ENCODE peak calls at places on chromosomes 12 and 14, in six cellular contexts. F is neural progenitor cell, V is fibroblast of villous mesenchyme, P is bronchial epithelial cell, R is kidney epithelial cell, X is right atrium auricular region. D is an unnamed sample.

GRCh38 chr14:22448035-22448904 is 140.8 kb downstream of the DAD1 start:
- DNase-seq in F (no peak), V (no peak), P (no peak), R (peak; percentile 48), X (no peak), D (peak; percentile 78)

GRCh38 chr12:98998697-98999299 is 353.7 kb downstream of the APAF1 start:
- DNase-seq in F (peak; percentile 45), V (peak; percentile 43), P (peak; percentile 45), R (no peak), X (no peak), D (peak; percentile 50)

GRCh38 chr12:38502016-38502415 is 185.4 kb downstream of the ALG10B start:
- DNase-seq in F (no peak), V (no peak), P (peak; percentile 8), R (no peak), X (no peak), D (no peak)

GRCh38 chr12:21559855-21560569 is 33.9 kb downstream of the SPX start:
- DNase-seq in F (no peak), V (peak; percentile 33), P (peak; percentile 96), R (no peak), X (no peak), D (peak; percentile 5)

GRCh38 chr12:102300824-102301461 is 103.3 kb upstream of the PMCH start:
- DNase-seq in F (peak; percentile 55), V (peak; percentile 79), P (peak; percentile 80), R (no peak), X (no peak), D (peak; percentile 42)

GRCh38 chr12:126198516-126198915 is 1133.3 kb downstream of the AACS start:
- DNase-seq in F (no peak), V (no peak), P (no peak), R (no peak), X (no peak), D (no peak)

GRCh38 chr12:1832801-1833595 is 12.6 kb downstream of the LRTM2 start:
- DNase-seq in F (peak; percentile 34), V (no peak), P (no peak), R (no peak), X (no peak), D (no peak)

GRCh38 chr14:42141328-42141727 is 534.7 kb downstream of the LRFN5 start:
- DNase-seq in F (no peak), V (no peak), P (peak; percentile 76), R (no peak), X (no peak), D (no peak)

GRCh38 chr12:13039557-13039956 is 4.6 kb upstream of the FAM234B start:
- DNase-seq in F (no peak), V (peak; percentile 32), P (no peak), R (no peak), X (no peak), D (no peak)

GRCh38 chr14:60515244-60515695 is 6.3 kb downstream of the SIX6 start:
- DNase-seq in F (no peak), V (no peak), P (no peak), R (no peak), X (no peak), D (no peak)

GRCh38 chr14:93736378-93737014 is 51.8 kb downstream of the PRIMA1 start:
- DNase-seq in F (peak; percentile 49), V (no peak), P (no peak), R (no peak), X (no peak), D (no peak)

GRCh38 chr12:61452076-61452475 is 808.1 kb upstream of the USP15 start:
- DNase-seq in F (peak; percentile 56), V (no peak), P (peak; percentile 70), R (no peak), X (no peak), D (no peak)

GRCh38 chr12:27667540-27667939 is 28.7 kb upstream of the REP15 start:
- DNase-seq in F (no peak), V (peak; percentile 4), P (no peak), R (no peak), X (no peak), D (peak; percentile 86)

GRCh38 chr12:32505546-32505945 is 106.2 kb downstream of the FGD4 start:
- DNase-seq in F (no peak), V (no peak), P (no peak), R (no peak), X (no peak), D (no peak)

GRCh38 chr12:1907652-1908611 is 10.5 kb downstream of the CACNA2D4 start:
- DNase-seq in F (no peak), V (no peak), P (no peak), R (no peak), X (peak; percentile 49), D (no peak)

GRCh38 chr12:122080149-122081107 is 1.9 kb downstream of the MLXIP start:
- DNase-seq in F (peak; percentile 40), V (peak; percentile 92), P (peak; percentile 92), R (no peak), X (peak; percentile 85), D (peak; percentile 84)

GRCh38 chr12:106455100-106455499 is 97.6 kb downstream of the POLR3B start:
- DNase-seq in F (no peak), V (no peak), P (no peak), R (no peak), X (no peak), D (no peak)

GRCh38 chr14:41668346-41668745 is 61.7 kb downstream of the LRFN5 start:
- DNase-seq in F (no peak), V (peak; percentile 2), P (no peak), R (no peak), X (no peak), D (peak; percentile 37)

GRCh38 chr14:52949711-52950409 is 990 bp downstream of the FERMT2 start:
- DNase-seq in F (peak; percentile 22), V (peak; percentile 62), P (peak; percentile 61), R (no peak), X (no peak), D (peak; percentile 68)

GRCh38 chr14:90820958-90821357 is 4.7 kb upstream of the TTC7B start:
- DNase-seq in F (no peak), V (no peak), P (peak; percentile 75), R (peak; percentile 56), X (no peak), D (peak; percentile 50)

GRCh38 chr12:65022441-65022840 is 98.7 kb downstream of the WIF1 start:
- DNase-seq in F (no peak), V (no peak), P (no peak), R (no peak), X (no peak), D (no peak)

GRCh38 chr12:123571343-123571813 is 13.0 kb upstream of the TMED2 start:
- DNase-seq in F (peak; percentile 34), V (peak; percentile 86), P (peak; percentile 79), R (no peak), X (peak; percentile 89), D (peak; percentile 67)

GRCh38 chr14:104818714-104819161 is 17.8 kb downstream of the ZBTB42 start:
- DNase-seq in F (no peak), V (no peak), P (no peak), R (no peak), X (no peak), D (no peak)

GRCh38 chr12:70077441-70077840 is 165.8 kb upstream of the CNOT2 start:
- DNase-seq in F (no peak), V (no peak), P (no peak), R (no peak), X (no peak), D (no peak)
- H3K4me3 ChIP-seq in F (no peak overlapping the region), V (no peak overlapping the region), P (no peak overlapping the region), R (no peak overlapping the region), X (no peak overlapping the region), D (no peak overlapping the region)

GRCh38 chr12:19999793-20000138 is 368.6 kb upstream of the PDE3A start:
- DNase-seq in F (no peak), V (no peak), P (no peak), R (no peak), X (no peak), D (no peak)

GRCh38 chr12:19998968-19999792 is 369.2 kb upstream of the PDE3A start:
- DNase-seq in F (no peak), V (no peak), P (no peak), R (no peak), X (no peak), D (no peak)

GRCh38 chr12:19992311-19992710 is 376.0 kb upstream of the PDE3A start:
- DNase-seq in F (no peak), V (no peak), P (no peak), R (no peak), X (no peak), D (no peak)

GRCh38 chr12:19997996-19998395 is 370.3 kb upstream of the PDE3A start:
- DNase-seq in F (no peak), V (no peak), P (no peak), R (no peak), X (no peak), D (no peak)

DNA sequence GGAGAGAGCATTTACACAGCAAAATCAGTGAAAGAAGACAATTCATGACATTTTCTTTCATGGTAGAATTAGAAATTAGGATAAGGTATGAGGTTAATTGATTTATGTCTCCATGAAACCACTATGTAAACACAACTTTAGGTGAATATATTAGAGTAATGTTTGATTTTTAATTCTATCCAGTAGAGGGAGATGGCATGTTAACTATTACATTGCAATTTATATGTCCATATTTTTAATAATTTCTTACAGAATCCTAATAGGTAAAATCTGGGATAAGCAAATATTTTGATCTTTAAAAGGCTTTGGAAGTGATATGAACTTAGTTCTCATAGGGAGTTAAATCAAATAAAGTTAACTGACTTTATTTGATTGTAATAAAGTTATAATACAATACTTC is 373.4 kb upstream of the PDE3A start:
- DNase-seq in F (no peak), V (no peak), P (no peak), R (no peak), X (no peak), D (peak; percentile 24)
- TF ChIP-seq CTCF in F (peak; percentile 5), V (no peak), P (no peak), R (no peak), X (peak; percentile 52), D (no peak)

GRCh38 chr12:116162071-116162470 is 115.4 kb downstream of the MED13L start:
- DNase-seq in F (peak; percentile 58), V (no peak), P (no peak), R (no peak), X (no peak), D (no peak)
- H3K4me3 ChIP-seq in F (peak overlapping the region; percentile 4), V (no peak overlapping the region), P (no peak overlapping the region), R (no peak overlapping the region), X (no peak overlapping the region), D (no peak overlapping the region)

GRCh38 chr12:68844318-68844745 is 36.4 kb downstream of the MDM2 start:
- DNase-seq in F (no peak), V (no peak), P (no peak), R (no peak), X (no peak), D (no peak)

GRCh38 chr12:68844788-68845695 is 37.1 kb downstream of the MDM2 start:
- DNase-seq in F (no peak), V (no peak), P (no peak), R (no peak), X (no peak), D (no peak)

GRCh38 chr12:68850390-68850789 is 42.4 kb downstream of the MDM2 start:
- DNase-seq in F (no peak), V (no peak), P (no peak), R (no peak), X (no peak), D (no peak)

GRCh38 chr12:68842784-68843567 is 35.0 kb downstream of the MDM2 start:
- DNase-seq in F (no peak), V (no peak), P (no peak), R (no peak), X (no peak), D (no peak)

DNA sequence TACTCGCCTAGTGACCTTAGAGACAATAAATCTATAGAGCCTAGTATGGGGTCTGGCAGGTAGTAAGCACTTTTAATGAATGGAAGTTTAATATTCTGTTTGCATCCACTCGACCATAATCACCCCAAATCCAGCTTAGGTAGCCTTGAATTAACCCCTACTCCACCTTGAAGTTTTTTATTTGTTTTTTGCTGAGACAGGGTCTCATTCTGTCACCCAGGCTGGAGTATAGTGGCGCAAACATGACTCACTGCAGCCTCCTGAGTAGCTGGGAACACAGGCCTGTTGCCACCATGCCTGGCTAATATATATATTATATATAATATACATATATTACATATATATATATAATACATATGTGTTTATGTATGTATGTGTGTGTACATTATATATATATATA is 38.8 kb downstream of the MDM2 start:
- DNase-seq in F (no peak), V (no peak), P (no peak), R (no peak), X (no peak), D (no peak)
- TF ChIP-seq CTCF in F (no peak), V (no peak), P (no peak), R (no peak), X (no peak), D (no peak)

D was measured in astrocyte of the spinal cord.